ENCODE peak calls at places on chromosome 18, in seven cellular contexts. B, L, I, H, F, U and P are unnamed samples.

GRCh38 chr18:23950644-23951043 is 63.9 kb upstream of the TTC39C start:
- DNase-seq in U (no peak), F (no peak), B (no peak), I (no peak), L (no peak), H (no peak), P (no peak)

GRCh38 chr18:23721711-23722479 is 32.6 kb downstream of the LAMA3 start:
- DNase-seq in B (no peak), H (peak), L (no peak), U (no peak), I (no peak), F (no peak), P (no peak)

GRCh38 chr18:75923169-75923568 is 495.7 kb upstream of the SMIM21 start:
- DNase-seq in F (no peak), U (no peak), I (no peak), L (no peak), B (no peak), H (peak), P (peak)

GRCh38 chr18:48539406-48540328 is 836 bp downstream of the CTIF start:
- DNase-seq in U (peak), I (peak), F (no peak), L (no peak), H (peak), B (no peak), P (peak)

GRCh38 chr18:43830905-43831304 is 553.6 kb upstream of the SYT4 start:
- DNase-seq in H (peak), U (no peak), I (no peak), L (no peak), B (no peak), F (no peak), P (no peak)

GRCh38 chr18:35050638-35051287 is 9.6 kb downstream of the MAPRE2 start:
- DNase-seq in B (no peak), L (no peak), H (no peak), F (no peak), U (no peak), I (no peak), P (no peak)

GRCh38 chr18:62863629-62864028 is 148.3 kb downstream of the PHLPP1 start:
- DNase-seq in U (no peak), H (peak), L (peak), I (no peak), F (peak), B (no peak), P (peak)

GRCh38 chr18:67265464-67266245 is 250.9 kb downstream of the DSEL start:
- DNase-seq in L (peak), H (peak), U (no peak), I (no peak), B (peak), F (peak), P (no peak)

GRCh38 chr18:63708650-63709049 is 5.9 kb downstream of the SERPINB11 start:
- DNase-seq in I (no peak), H (peak), B (peak), L (peak), F (peak), U (no peak), P (peak)

GRCh38 chr18:78722959-78723706 is 256.5 kb upstream of the SALL3 start:
- DNase-seq in U (no peak), L (no peak), H (no peak), I (no peak), F (no peak), B (no peak), P (no peak)

GRCh38 chr18:12233378-12233777 is 20.8 kb upstream of the CIDEA start:
- DNase-seq in H (no peak), I (no peak), L (peak), U (no peak), B (no peak), F (no peak), P (no peak)

GRCh38 chr18:55322176-55322735 is 265.7 kb downstream of the TCF4 start:
- DNase-seq in I (peak), L (peak), F (no peak), U (no peak), B (peak), H (peak), P (peak)

GRCh38 chr18:75204262-75204977 is 4.5 kb downstream of the PTGR3 start:
- DNase-seq in I (no peak), B (no peak), F (no peak), U (no peak), L (no peak), H (no peak), P (no peak)

GRCh38 chr18:79400591-79401381 is 5.1 kb downstream of the NFATC1 start:
- DNase-seq in B (no peak), I (no peak), L (no peak), U (no peak), F (no peak), H (no peak), P (no peak)

GRCh38 chr18:26802330-26803200 is 62.9 kb downstream of the AQP4 start:
- DNase-seq in U (no peak), L (no peak), H (no peak), B (no peak), F (no peak), I (no peak), P (no peak)